ENCODE peak calls at places on chromosomes 7 and 10, in four cellular contexts. I is HCT116, W is GM23248, S is hepatocyte. H is an unnamed sample. For H3K9me2, the result is how much of the 10 kb centered on the place peaks cover.

GRCh38 chr10:74718208-74718607 is 108.2 kb upstream of the KAT6B start:
- DNase-seq in I (no peak), W (no peak), S (no peak), H (no peak)

GRCh38 chr10:122786269-122786668 is 59.4 kb downstream of the CUZD1 start:
- DNase-seq in I (no peak), W (peak), S (peak), H (peak)

GRCh38 chr10:117074621-117075020 is 63.4 kb downstream of the VAX1 start:
- DNase-seq in I (peak), W (no peak), S (peak), H (peak)

GRCh38 chr10:52334595-52334994 is 20.5 kb downstream of the DKK1 start:
- DNase-seq in I (no peak), W (peak), S (no peak), H (no peak)

GRCh38 chr7:157602581-157602980 is 265.8 kb downstream of the DNAJB6 start:
- DNase-seq in I (no peak), W (no peak), S (no peak), H (no peak)

GRCh38 chr10:131210181-131210580 is 101.3 kb downstream of the TCERG1L start:
- DNase-seq in I (no peak), W (no peak), S (no peak), H (no peak)

GRCh38 chr10:4034907-4035581 is 250.0 kb upstream of the KLF6 start:
- DNase-seq in I (no peak), W (peak), S (peak), H (no peak)

GRCh38 chr7:1160665-1161010 is 642 bp upstream of the ZFAND2A start:
- DNase-seq in I (no peak), W (peak), S (no peak), H (peak)

GRCh38 chr7:157667261-157667660 is 330.5 kb downstream of the DNAJB6 start:
- DNase-seq in I (no peak), W (no peak), S (no peak), H (no peak)

GRCh38 chr10:110059965-110060364 is 52.2 kb downstream of the ADD3 start:
- DNase-seq in I (no peak), W (no peak), S (no peak), H (no peak)

GRCh38 chr10:87694011-87694794 is 34.5 kb downstream of the PAPSS2 start:
- DNase-seq in I (no peak), W (no peak), S (no peak), H (no peak)

GRCh38 chr7:116306409-116307048 is 96.2 kb downstream of the TES start:
- DNase-seq in I (no peak), W (no peak), S (no peak), H (no peak)

GRCh38 chr7:73879977-73880681 is 19.2 kb downstream of the TMEM270 start:
- DNase-seq in I (no peak), W (peak), S (no peak), H (no peak)

GRCh38 chr10:25029519-25029918 is 13.1 kb downstream of the THNSL1 start:
- DNase-seq in I (no peak), W (no peak), S (no peak), H (no peak)

GRCh38 chr7:134427896-134428295 is 31.0 kb downstream of the AKR1B1 start:
- DNase-seq in I (no peak), W (no peak), S (no peak), H (no peak)

GRCh38 chr10:51468424-51468823 is 231.0 kb downstream of the CSTF2T start:
- DNase-seq in I (no peak), W (peak), S (no peak), H (no peak)

GRCh38 chr10:16904619-16905018 is 87.4 kb upstream of the RSU1 start:
- DNase-seq in I (no peak), W (peak), S (no peak), H (no peak)

GRCh38 chr10:14798631-14799030 is 23.9 kb upstream of the FAM107B start:
- DNase-seq in I (no peak), W (no peak), S (no peak), H (no peak)

GRCh38 chr7:73971701-73972341 is 56.2 kb upstream of the ELN start:
- DNase-seq in I (peak), W (no peak), S (peak), H (peak)

GRCh38 chr10:132329565-132330485 is 2.2 kb upstream of the LRRC27 start:
- DNase-seq in I (no peak), W (peak), S (no peak), H (no peak)

GRCh38 chr10:121036431-121036830 is 185.3 kb downstream of the WDR11 start:
- DNase-seq in I (no peak), W (no peak), S (peak), H (peak)
- H3K9me2 ChIP-seq in I (under half), W (under half), S (under half), H (under half)

DNA sequence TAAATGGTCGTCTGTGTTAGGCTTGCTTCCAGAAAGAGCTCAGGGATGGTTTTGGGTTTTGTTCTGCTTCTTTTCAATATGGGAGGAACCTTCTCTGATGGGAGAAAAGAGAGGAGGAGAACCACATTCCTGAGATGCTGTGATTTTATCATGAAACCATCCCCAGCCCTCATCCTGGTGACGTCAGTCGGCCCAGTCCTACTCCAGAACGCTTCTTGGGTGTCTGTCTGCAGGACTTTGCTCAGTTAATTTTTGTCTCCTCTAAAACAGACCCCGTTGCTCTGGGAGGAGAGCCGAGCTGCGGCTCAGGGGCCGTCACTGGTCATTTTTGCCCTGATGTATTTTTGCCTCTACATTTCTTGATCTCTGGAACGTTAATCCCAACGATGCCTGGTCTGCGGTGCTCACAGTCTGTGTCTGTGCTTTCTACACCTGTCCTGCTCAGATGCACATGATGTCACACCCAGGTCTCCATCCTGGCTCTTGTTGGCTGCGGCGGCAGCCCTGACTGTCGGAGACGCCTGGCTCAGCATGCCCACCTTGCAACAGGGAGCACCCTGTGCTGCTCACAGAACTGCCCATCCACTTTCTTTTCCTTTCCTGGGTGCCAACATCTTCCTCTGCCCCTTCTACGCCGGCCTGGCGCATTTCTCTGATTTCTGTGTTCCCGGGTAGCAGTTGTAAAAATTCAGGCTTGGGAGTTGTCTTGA is 106.0 kb downstream of the CUX1 start:
- DNase-seq in I (no peak), W (peak), S (no peak), H (no peak)
- H3K9me2 ChIP-seq in I (under half), W (under half), S (under half), H (under half)

DNA sequence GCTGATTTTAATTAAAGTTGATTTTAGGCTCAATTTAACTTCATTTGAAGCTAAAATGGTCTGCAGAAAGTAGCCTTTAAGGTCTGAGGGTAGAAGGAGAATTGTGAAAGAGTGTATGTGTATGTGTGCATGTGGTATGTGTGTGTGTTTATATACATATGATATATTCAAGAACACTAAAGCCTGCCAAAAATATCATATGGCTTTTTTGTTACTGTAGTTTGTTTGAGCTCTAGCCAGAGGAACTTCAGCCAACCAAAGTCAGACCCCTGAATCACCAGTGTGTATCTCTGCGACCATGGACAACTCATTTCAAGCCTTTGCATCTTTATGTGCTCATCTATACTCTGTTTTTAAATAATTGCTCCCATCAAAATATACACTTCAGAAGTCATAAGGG is 58.5 kb upstream of the HDAC9 start:
- DNase-seq in I (no peak), W (no peak), S (no peak), H (no peak)
- H3K9me2 ChIP-seq in I (under half), W (under half), S (under half), H (under half)

DNA sequence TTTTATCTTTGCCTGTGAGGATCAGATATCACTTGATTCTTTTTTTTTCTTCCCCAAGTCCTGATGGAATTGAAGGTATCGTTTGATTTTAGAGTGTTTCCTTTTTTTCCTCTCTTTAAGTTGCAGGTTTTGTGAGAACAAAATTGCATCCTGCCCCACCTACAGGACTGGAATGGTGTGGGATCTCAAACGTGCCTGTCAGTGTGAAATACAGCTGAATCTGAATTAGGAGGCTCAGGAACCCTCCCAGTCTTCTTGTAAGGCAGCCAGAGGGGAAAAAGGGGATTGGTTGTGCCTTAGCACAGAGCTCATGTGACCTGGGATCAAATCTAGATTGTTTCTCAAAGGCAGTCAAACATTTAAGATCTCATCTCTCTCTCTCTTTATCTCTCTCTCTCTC is 32.7 kb upstream of the KLHL7 start:
- DNase-seq in I (no peak), W (no peak), S (no peak), H (peak)
- H3K9me2 ChIP-seq in I (under half), W (under half), S (under half), H (under half)

DNA sequence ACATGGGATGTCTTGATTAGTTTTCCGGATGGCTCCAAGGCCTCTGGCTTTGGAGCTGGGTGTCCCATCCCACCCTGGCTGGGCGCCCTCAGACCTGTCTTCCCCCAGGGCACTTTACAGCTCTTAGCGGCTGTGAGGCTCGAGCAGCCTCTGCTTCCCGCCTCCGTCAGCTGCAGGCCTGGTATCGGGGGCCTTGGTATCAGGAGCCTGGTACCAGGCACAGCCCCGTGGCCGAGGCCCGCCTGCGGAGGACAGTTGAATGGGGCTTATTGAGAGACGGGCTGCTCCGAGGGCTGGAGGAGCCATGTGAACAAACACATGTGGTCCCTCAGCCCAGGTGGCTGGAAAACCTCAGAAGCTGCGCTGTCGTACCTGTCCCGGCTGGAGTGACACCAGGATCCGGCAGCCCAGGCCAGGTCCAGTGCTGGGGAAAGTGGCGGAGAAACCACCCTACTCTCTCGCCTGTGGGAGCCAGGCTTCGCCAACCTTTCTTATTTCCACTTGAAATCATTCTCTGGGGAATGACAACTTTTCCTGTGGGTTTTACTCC is 23.9 kb upstream of the AP5Z1 start:
- DNase-seq in I (no peak), W (no peak), S (no peak), H (no peak)
- H3K9me2 ChIP-seq in I (under half), W (under half), S (under half), H (under half)

DNA sequence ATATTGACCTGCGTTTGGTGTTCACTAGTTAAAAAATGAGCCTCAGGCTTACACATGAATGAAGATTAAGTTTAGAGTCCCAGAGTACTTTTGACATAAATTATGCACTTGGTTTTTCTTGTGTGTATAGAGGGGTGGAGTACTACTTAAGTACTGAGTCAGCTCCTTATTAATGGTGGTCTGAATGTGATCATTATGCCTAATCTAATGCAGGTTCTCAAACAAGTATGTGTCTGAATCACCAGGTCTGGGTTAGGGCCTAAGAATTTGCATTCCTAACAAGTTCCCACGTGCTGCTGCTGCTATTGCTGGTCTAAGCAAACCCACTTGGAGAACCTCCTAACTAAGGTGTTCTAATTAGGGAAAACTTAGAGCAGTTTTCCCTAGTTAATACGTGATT is 30.7 kb upstream of the STOX1 start:
- DNase-seq in I (no peak), W (peak), S (no peak), H (no peak)
- H3K9me2 ChIP-seq in I (under half), W (under half), S (under half), H (under half)

GRCh38 chr7:44392618-44393010 is 67.2 kb upstream of the CAMK2B start:
- DNase-seq in I (no peak), W (no peak), S (no peak), H (no peak)
- H3K9me2 ChIP-seq in I (under half), W (under half), S (under half), H (under half)

DNA sequence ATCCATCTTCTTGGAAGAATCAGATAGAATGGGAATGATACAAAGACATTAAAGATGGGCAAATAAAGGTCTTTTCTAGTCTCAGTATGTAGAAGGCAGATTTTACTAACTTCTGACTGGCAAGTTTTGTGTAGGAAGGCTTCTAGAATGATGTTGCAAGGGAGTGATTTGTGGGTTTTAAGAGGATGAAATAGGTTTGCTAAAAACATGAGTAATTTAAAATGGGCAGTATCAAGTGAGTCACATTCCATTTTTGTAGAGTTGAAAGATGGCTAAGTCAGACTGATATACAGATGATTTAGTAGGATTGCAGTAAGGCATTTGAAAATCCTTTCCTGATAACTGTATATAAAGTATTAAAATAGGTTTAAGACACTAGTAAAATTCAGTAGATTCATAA is 777.4 kb downstream of the SORCS1 start:
- DNase-seq in I (no peak), W (peak), S (no peak), H (no peak)
- H3K9me2 ChIP-seq in I (under half), W (under half), S (under half), H (under half)